ENCODE peak calls at places on chromosomes 3 and 15, in four cellular contexts. One of them, this sample, is unnamed.

GRCh38 chr3:168395551-168395950 is 299.8 kb upstream of the GOLIM4 start:
- DNase-seq in K562: no peak
- DNase-seq in GM12878: no peak
- DNase-seq in GM12891: no peak
- DNase-seq in this sample: no peak

GRCh38 chr3:14403636-14404395 is 1.4 kb downstream of the SLC6A6 start:
- DNase-seq in K562: peak
- DNase-seq in GM12878: no peak
- DNase-seq in GM12891: no peak
- DNase-seq in this sample: no peak

GRCh38 chr3:178732824-178733223 is 196.6 kb downstream of the KCNMB2 start:
- DNase-seq in K562: no peak
- DNase-seq in GM12878: no peak
- DNase-seq in GM12891: no peak
- DNase-seq in this sample: no peak

GRCh38 chr15:55074431-55074830 is 122.3 kb downstream of the RSL24D1 start:
- DNase-seq in K562: no peak
- DNase-seq in GM12878: no peak
- DNase-seq in GM12891: no peak
- DNase-seq in this sample: no peak

GRCh38 chr3:23019596-23020300 is 183.4 kb upstream of the UBE2E2 start:
- DNase-seq in K562: no peak
- DNase-seq in GM12878: no peak
- DNase-seq in GM12891: no peak
- DNase-seq in this sample: no peak

GRCh38 chr3:158127250-158128219 is 17.6 kb downstream of the RSRC1 start:
- DNase-seq in K562: no peak
- DNase-seq in GM12878: no peak
- DNase-seq in GM12891: no peak
- DNase-seq in this sample: no peak

GRCh38 chr15:27734785-27735495 is 364.2 kb downstream of the OCA2 start:
- DNase-seq in K562: no peak
- DNase-seq in GM12878: no peak
- DNase-seq in GM12891: no peak
- DNase-seq in this sample: no peak

GRCh38 chr3:124701687-124702086 is 28.6 kb upstream of the UMPS start:
- DNase-seq in K562: no peak
- DNase-seq in GM12878: no peak
- DNase-seq in GM12891: no peak
- DNase-seq in this sample: no peak

GRCh38 chr15:72857331-72858065 is 73.9 kb upstream of the ADPGK start:
- DNase-seq in K562: no peak
- DNase-seq in GM12878: no peak
- DNase-seq in GM12891: no peak
- DNase-seq in this sample: peak

GRCh38 chr3:69405067-69405466 is 19.2 kb upstream of the FRMD4B start:
- DNase-seq in K562: no peak
- DNase-seq in GM12878: no peak
- DNase-seq in GM12891: no peak
- DNase-seq in this sample: no peak

GRCh38 chr3:77038468-77038927 is 1.4 kb upstream of the ROBO2 start:
- DNase-seq in K562: peak
- DNase-seq in GM12878: no peak
- DNase-seq in GM12891: no peak
- DNase-seq in this sample: peak

GRCh38 chr15:69679623-69680228 is 227.1 kb downstream of the RPLP1 start:
- DNase-seq in K562: no peak
- DNase-seq in GM12878: peak
- DNase-seq in GM12891: no peak
- DNase-seq in this sample: no peak

GRCh38 chr15:55638764-55639163 is 50.6 kb upstream of the PYGO1 start:
- DNase-seq in K562: no peak
- DNase-seq in GM12878: no peak
- DNase-seq in GM12891: no peak
- DNase-seq in this sample: no peak

GRCh38 chr15:36591534-36592411 is 12.3 kb downstream of the CDIN1 start:
- DNase-seq in K562: no peak
- DNase-seq in GM12878: no peak
- DNase-seq in GM12891: no peak
- DNase-seq in this sample: no peak

GRCh38 chr3:72722930-72723726 is 125.1 kb downstream of the SHQ1 start:
- DNase-seq in K562: no peak
- DNase-seq in GM12878: peak
- DNase-seq in GM12891: no peak
- DNase-seq in this sample: no peak

GRCh38 chr15:89299896-89300295 is 34.7 kb downstream of the POLG start:
- DNase-seq in K562: no peak
- DNase-seq in GM12878: no peak
- DNase-seq in GM12891: no peak
- DNase-seq in this sample: no peak

GRCh38 chr3:30721314-30721634 is 114.9 kb downstream of the TGFBR2 start:
- DNase-seq in K562: no peak
- DNase-seq in GM12878: no peak
- DNase-seq in GM12891: no peak
- DNase-seq in this sample: no peak

GRCh38 chr15:91956026-91956723 is 102.7 kb downstream of the SLCO3A1 start:
- DNase-seq in K562: no peak
- DNase-seq in GM12878: no peak
- DNase-seq in GM12891: no peak
- DNase-seq in this sample: no peak

GRCh38 chr3:156548041-156548687 is 6.8 kb downstream of the SSR3 start:
- DNase-seq in K562: no peak
- DNase-seq in GM12878: no peak
- DNase-seq in GM12891: no peak
- DNase-seq in this sample: no peak
- TF ChIP-seq SPI1 in K562: no peak
- TF ChIP-seq SPI1 in GM12878: no peak
- TF ChIP-seq SPI1 in GM12891: no peak
- TF ChIP-seq SPI1 in this sample: no peak

DNA sequence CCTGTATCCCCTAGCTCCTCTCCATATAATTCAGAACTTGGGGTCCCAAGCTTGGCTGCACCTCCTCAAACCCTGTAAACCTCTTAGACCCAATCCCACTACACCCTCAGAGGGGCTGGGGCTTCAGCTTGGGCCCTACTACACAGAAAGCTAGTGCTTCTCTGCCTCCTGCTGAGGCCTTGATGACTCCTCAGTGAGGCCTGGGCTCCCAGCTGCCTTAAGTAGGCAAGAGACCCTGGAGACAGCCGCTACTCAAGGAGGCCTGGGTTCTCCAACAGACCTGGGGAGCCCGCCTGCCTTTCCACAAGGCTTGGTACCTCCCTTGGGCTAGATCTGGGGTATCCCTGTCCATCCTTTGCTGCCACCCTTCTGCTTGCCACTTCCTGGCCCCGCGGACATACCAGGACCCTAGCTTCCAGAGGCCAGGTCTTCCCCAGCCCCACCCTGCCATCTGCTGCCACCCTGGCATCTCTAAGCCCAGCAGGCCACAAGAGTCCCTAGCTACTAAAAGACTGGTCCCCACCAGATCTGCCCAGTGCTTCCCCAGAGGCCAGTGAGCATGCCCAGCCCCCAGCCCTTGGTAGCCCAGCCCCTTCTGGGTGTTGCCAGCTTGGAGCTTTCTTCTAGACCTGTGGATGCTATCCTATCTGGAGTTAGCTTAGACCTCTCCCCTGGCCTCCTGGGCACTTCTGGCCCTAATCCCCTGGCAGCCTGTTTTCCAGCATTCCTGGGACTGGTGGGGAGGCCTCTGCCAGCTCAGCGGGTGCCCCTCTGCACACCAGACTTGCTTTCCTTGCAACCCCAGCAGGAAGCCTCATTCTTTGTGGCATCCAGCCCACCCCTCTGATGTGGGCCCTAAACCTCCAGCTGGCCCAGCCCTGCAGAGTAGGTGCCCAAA is 13.7 kb downstream of the C15orf39 start:
- DNase-seq in K562: no peak
- DNase-seq in GM12878: no peak
- DNase-seq in GM12891: no peak
- DNase-seq in this sample: peak
- TF ChIP-seq POLR2AphosphoS5 in K562: no peak
- TF ChIP-seq POLR2AphosphoS5 in GM12878: peak
- TF ChIP-seq POLR2AphosphoS5 in GM12891: peak
- TF ChIP-seq POLR2AphosphoS5 in this sample: peak

GRCh38 chr3:58683001-58683845 is 16.6 kb upstream of the FAM3D start:
- DNase-seq in K562: no peak
- DNase-seq in GM12878: peak
- DNase-seq in GM12891: no peak
- DNase-seq in this sample: no peak
- TF ChIP-seq SPI1 in K562: no peak
- TF ChIP-seq SPI1 in GM12878: no peak
- TF ChIP-seq SPI1 in GM12891: no peak
- TF ChIP-seq SPI1 in this sample: no peak

DNA sequence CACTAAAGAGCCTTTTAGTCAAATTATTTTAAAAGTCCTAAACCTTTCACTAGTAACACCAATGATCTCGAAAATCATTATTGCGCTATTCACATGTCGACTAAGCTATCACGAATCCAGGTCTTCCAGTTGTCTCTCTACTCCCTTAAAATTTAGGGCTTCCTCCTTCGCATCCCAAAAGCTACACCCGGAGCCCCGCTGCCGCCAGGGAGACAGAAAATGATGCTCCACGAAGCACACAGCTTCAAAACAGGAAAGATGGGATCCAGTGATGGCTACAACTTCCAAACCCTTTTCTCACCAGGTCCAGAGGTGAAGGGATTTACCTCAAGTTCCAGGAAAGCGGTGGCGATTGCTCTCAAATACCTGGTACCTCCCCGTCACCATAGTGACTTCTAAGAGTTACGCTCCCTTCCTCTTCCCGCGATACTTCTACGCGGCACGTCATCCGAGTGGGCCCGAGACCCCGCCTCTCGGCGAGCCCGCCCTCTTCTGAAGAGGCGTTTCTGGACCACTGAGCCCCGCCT is at the start of gene IFT80:
- DNase-seq in K562: peak
- DNase-seq in GM12878: peak
- DNase-seq in GM12891: peak
- DNase-seq in this sample: peak
- TF ChIP-seq POLR2AphosphoS5 in K562: no peak
- TF ChIP-seq POLR2AphosphoS5 in GM12878: no peak
- TF ChIP-seq POLR2AphosphoS5 in GM12891: no peak
- TF ChIP-seq POLR2AphosphoS5 in this sample: no peak

GRCh38 chr3:55367396-55367795 is 119.7 kb downstream of the WNT5A start:
- DNase-seq in K562: no peak
- DNase-seq in GM12878: no peak
- DNase-seq in GM12891: no peak
- DNase-seq in this sample: no peak

GRCh38 chr3:55362206-55362960 is 124.7 kb downstream of the WNT5A start:
- DNase-seq in K562: no peak
- DNase-seq in GM12878: no peak
- DNase-seq in GM12891: no peak
- DNase-seq in this sample: no peak

GRCh38 chr3:55369491-55369890 is 117.6 kb downstream of the WNT5A start:
- DNase-seq in K562: no peak
- DNase-seq in GM12878: no peak
- DNase-seq in GM12891: no peak
- DNase-seq in this sample: no peak

GRCh38 chr3:55370272-55370671 is 116.8 kb downstream of the WNT5A start:
- DNase-seq in K562: no peak
- DNase-seq in GM12878: no peak
- DNase-seq in GM12891: no peak
- DNase-seq in this sample: no peak

DNA sequence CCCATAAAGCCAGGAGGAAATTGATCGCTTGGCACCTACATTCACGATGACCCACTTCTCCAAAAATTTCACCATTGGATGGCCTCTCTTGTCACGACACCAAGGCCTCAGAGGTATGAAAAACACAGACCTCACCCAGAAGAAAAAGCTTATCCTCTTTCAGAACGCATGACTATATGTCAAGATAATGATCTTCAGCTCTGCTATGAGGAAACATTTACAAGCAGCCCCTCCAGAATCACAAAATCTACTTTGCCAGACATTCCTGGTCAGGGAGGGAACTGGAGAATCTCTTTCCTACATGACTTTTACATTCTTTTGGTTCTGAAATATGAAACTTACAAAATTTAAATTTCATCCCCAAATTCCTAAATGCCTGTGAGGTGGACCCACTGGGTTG is 122.7 kb downstream of the WNT5A start:
- DNase-seq in K562: no peak
- DNase-seq in GM12878: no peak
- DNase-seq in GM12891: no peak
- DNase-seq in this sample: no peak
- TF ChIP-seq SPI1 in K562: no peak
- TF ChIP-seq SPI1 in GM12878: no peak
- TF ChIP-seq SPI1 in GM12891: no peak
- TF ChIP-seq SPI1 in this sample: no peak

GRCh38 chr15:82848201-82848993 is 39.0 kb downstream of the WHAMM start:
- DNase-seq in K562: no peak
- DNase-seq in GM12878: no peak
- DNase-seq in GM12891: no peak
- DNase-seq in this sample: no peak

GRCh38 chr15:82850731-82851130 is 41.3 kb downstream of the WHAMM start:
- DNase-seq in K562: no peak
- DNase-seq in GM12878: no peak
- DNase-seq in GM12891: no peak
- DNase-seq in this sample: no peak

GRCh38 chr15:82850242-82850591 is 40.8 kb downstream of the WHAMM start:
- DNase-seq in K562: peak
- DNase-seq in GM12878: no peak
- DNase-seq in GM12891: no peak
- DNase-seq in this sample: no peak

GRCh38 chr15:82851331-82851850 is 42.0 kb downstream of the WHAMM start:
- DNase-seq in K562: no peak
- DNase-seq in GM12878: no peak
- DNase-seq in GM12891: no peak
- DNase-seq in this sample: no peak

GRCh38 chr15:82849556-82850241 is 40.3 kb downstream of the WHAMM start:
- DNase-seq in K562: peak
- DNase-seq in GM12878: no peak
- DNase-seq in GM12891: peak
- DNase-seq in this sample: peak
- TF ChIP-seq POLR2AphosphoS5 in K562: peak
- TF ChIP-seq POLR2AphosphoS5 in GM12878: no peak
- TF ChIP-seq POLR2AphosphoS5 in GM12891: no peak
- TF ChIP-seq POLR2AphosphoS5 in this sample: no peak

This sample was measured in HL-60.